ENCODE peak calls at places on chromosomes 4 and X, in six cellular contexts. U, V, B, C, Q and W are unnamed samples.

GRCh38 chrX:16778993-16779392 is 7.3 kb upstream of the TXLNG start:
- DNase-seq in U (no peak), V (no peak), B (no peak), C (no peak), Q (no peak), W (no peak)

GRCh38 chrX:109684136-109684535 is 48.9 kb downstream of the ACSL4 start:
- DNase-seq in U (no peak), V (no peak), B (no peak), C (peak), Q (peak), W (peak)

GRCh38 chr4:3030551-3031356 is 43.6 kb downstream of the HTT-AS start:
- DNase-seq in U (no peak), V (no peak), B (no peak), C (no peak), Q (no peak), W (no peak)

GRCh38 chr4:8414377-8414776 is 26.1 kb downstream of the ACOX3 start:
- DNase-seq in U (no peak), V (no peak), B (no peak), C (no peak), Q (no peak), W (no peak)

GRCh38 chr4:14338206-14338605 is 664.1 kb upstream of the CPEB2 start:
- DNase-seq in U (no peak), V (no peak), B (no peak), C (peak), Q (no peak), W (peak)

GRCh38 chr4:113435893-113436292 is 325.6 kb downstream of the CAMK2D start:
- DNase-seq in U (no peak), V (no peak), B (no peak), C (peak), Q (peak), W (peak)

GRCh38 chr4:140926672-140927071 is 170.5 kb upstream of the TBC1D9 start:
- DNase-seq in U (no peak), V (no peak), B (no peak), C (peak), Q (no peak), W (peak)

GRCh38 chrX:78027798-78028197 is 58.4 kb upstream of the PGAM4 start:
- DNase-seq in U (no peak), V (no peak), B (no peak), C (no peak), Q (no peak), W (no peak)

GRCh38 chr4:147933316-147933715 is 201.4 kb downstream of the ARHGAP10 start:
- DNase-seq in U (no peak), V (no peak), B (no peak), C (peak), Q (no peak), W (no peak)

GRCh38 chr4:145979160-145979559 is 40.5 kb upstream of the ZNF827 start:
- DNase-seq in U (no peak), V (no peak), B (no peak), C (no peak), Q (no peak), W (no peak)

GRCh38 chr4:187380181-187380581 is 615.4 kb upstream of the ZFP42 start:
- DNase-seq in U (no peak), V (no peak), B (no peak), C (peak), Q (peak), W (peak)

GRCh38 chr4:153789741-153790651 is 1.1 kb upstream of the SFRP2 start:
- DNase-seq in U (no peak), V (no peak), B (no peak), C (peak), Q (no peak), W (no peak)

GRCh38 chr4:3767569-3768288 is 1.5 kb downstream of the ADRA2C start:
- DNase-seq in U (no peak), V (no peak), B (no peak), C (no peak), Q (peak), W (no peak)

GRCh38 chr4:72208421-72209075 is 176.7 kb downstream of the NPFFR2 start:
- DNase-seq in U (no peak), V (no peak), B (no peak), C (peak), Q (peak), W (no peak)

GRCh38 chrX:144494069-144494468 is 610.2 kb downstream of the UBE2NL start:
- DNase-seq in U (no peak), V (no peak), B (no peak), C (no peak), Q (no peak), W (no peak)

GRCh38 chr4:61162116-61162515 is 38.0 kb upstream of the ADGRL3 start:
- DNase-seq in U (no peak), V (no peak), B (no peak), C (no peak), Q (no peak), W (peak)